ENCODE peak calls at places on chromosomes 3 and 15, in nine cellular contexts. G is heart left ventricle, V is adrenal gland, B is left ventricle myocardium inferior, E is breast epithelium, O is cardiac fibroblast, W is transverse colon, N is lower leg skin, M is heart right ventricle. T is an unnamed sample.
A peak's percentile ranks its signal among the peaks of the same experiment; 100 is the strongest.

GRCh38 chr3:156826144-156826895 is at the start of gene LEKR1:
- DNase-seq in G (peak; percentile 89), V (peak; percentile 92), B (peak; percentile 91), E (peak; percentile 70), O (peak; percentile 94), W (peak; percentile 92), N (peak; percentile 95), M (peak; percentile 90), T (peak; percentile 93)

GRCh38 chr3:149188494-149188893 is 33.1 kb downstream of the CP start:
- DNase-seq in G (no peak), V (no peak), B (no peak), E (no peak), O (peak; percentile 20), W (no peak), N (no peak), M (no peak), T (no peak)

GRCh38 chr3:132730891-132731580 is 8.8 kb upstream of the NPHP3 start:
- DNase-seq in G (peak; percentile 14), V (no peak), B (no peak), E (no peak), O (peak; percentile 73), W (no peak), N (no peak), M (peak; percentile 21), T (peak; percentile 63)

GRCh38 chr3:79497447-79498111 is 270.2 kb downstream of the ROBO1 start:
- DNase-seq in G (no peak), V (no peak), B (no peak), E (no peak), O (peak; percentile 58), W (no peak), N (no peak), M (no peak), T (peak; percentile 36)

GRCh38 chr3:146241523-146242240 is 9.2 kb downstream of the PLSCR4 start:
- DNase-seq in G (peak; percentile 34), V (no peak), B (no peak), E (no peak), O (peak; percentile 96), W (no peak), N (no peak), M (peak; percentile 36), T (peak; percentile 63)

GRCh38 chr15:70140543-70141375 is 43.0 kb upstream of the TLE3 start:
- DNase-seq in G (no peak), V (no peak), B (no peak), E (no peak), O (peak; percentile 56), W (no peak), N (no peak), M (no peak), T (peak; percentile 39)

GRCh38 chr3:105414841-105415240 is 48.1 kb downstream of the ALCAM start:
- DNase-seq in G (no peak), V (no peak), B (no peak), E (no peak), O (peak; percentile 29), W (no peak), N (no peak), M (no peak), T (peak; percentile 56)

GRCh38 chr15:66803182-66803729 is 101.2 kb downstream of the SMAD6 start:
- DNase-seq in G (peak; percentile 86), V (peak; percentile 88), B (peak; percentile 81), E (peak; percentile 82), O (peak; percentile 97), W (peak; percentile 89), N (peak; percentile 97), M (peak; percentile 85), T (peak; percentile 97)

GRCh38 chr15:62824111-62824737 is 218.3 kb upstream of the TPM1 start:
- DNase-seq in G (no peak), V (no peak), B (no peak), E (no peak), O (peak; percentile 81), W (no peak), N (no peak), M (no peak), T (peak; percentile 75)

GRCh38 chr3:132641837-132642538 is 17.6 kb downstream of the ACAD11 start:
- DNase-seq in G (no peak), V (no peak), B (no peak), E (no peak), O (peak; percentile 78), W (no peak), N (no peak), M (no peak), T (peak; percentile 71)

GRCh38 chr3:129304553-129305222 is 26.0 kb downstream of the HMCES start:
- DNase-seq in G (no peak), V (no peak), B (no peak), E (no peak), O (no peak), W (no peak), N (peak; percentile 70), M (no peak), T (no peak)

GRCh38 chr3:126360714-126361060 is 3.5 kb upstream of the KLF15 start:
- DNase-seq in G (no peak), V (no peak), B (no peak), E (no peak), O (no peak), W (peak; percentile 3), N (peak; percentile 82), M (no peak), T (no peak)

GRCh38 chr3:16086690-16087089 is 87.8 kb upstream of the GALNT15 start:
- DNase-seq in G (no peak), V (no peak), B (no peak), E (no peak), O (no peak), W (no peak), N (no peak), M (no peak), T (no peak)

GRCh38 chr3:120299403-120299802 is 14.4 kb upstream of the GPR156 start:
- DNase-seq in G (no peak), V (no peak), B (no peak), E (no peak), O (peak; percentile 28), W (no peak), N (no peak), M (no peak), T (no peak)

GRCh38 chr15:69468241-69469121 is 15.9 kb downstream of the RPLP1 start:
- DNase-seq in G (no peak), V (peak; percentile 14), B (no peak), E (peak; percentile 67), O (peak; percentile 43), W (peak; percentile 61), N (peak; percentile 85), M (no peak), T (peak; percentile 80)

GRCh38 chr15:60118564-60119080 is 114.5 kb downstream of the FOXB1 start:
- DNase-seq in G (no peak), V (no peak), B (no peak), E (no peak), O (no peak), W (no peak), N (no peak), M (no peak), T (no peak)

DNA sequence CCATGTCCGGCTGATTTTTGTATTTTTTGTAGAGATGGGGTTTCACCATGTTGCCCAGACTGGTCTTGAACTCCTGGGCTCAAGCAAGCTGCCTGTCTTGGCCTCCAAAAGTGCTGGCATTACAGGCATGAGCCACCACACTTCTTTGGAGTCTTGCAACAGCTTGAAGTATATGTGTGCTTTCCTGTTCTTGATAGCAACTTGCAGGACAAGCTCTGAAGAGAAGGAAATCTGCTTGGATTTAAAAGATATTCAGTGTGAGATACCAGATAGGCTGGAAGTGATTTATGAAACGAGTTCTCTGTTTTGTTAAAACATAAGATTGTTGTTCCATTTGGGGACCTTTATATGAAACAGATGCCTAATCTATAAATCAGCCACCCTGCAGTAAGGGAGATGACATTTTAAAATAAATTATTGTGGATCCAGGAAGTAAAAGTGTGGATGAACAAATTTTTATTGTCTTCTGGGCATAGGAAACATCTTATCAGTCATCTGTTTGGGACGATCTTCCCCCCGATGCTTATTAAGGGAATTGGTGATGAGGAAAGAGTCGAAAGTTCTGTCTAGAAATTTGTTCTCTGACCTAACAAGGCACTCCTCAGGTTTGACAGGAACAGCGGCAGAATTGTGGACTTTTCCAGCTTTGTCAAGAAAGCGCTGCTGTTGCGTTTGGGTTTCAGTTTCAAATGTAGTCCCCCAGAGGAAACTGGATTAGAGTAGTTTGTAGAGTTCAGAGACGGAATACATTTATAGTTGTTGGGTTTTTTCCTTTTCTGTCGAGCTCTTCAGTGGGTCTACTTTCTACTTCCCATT is 53.7 kb upstream of the MAGI1 start:
- DNase-seq in G (no peak), V (no peak), B (no peak), E (no peak), O (no peak), W (no peak), N (no peak), M (no peak), T (no peak)
- H3K4me3 ChIP-seq in G (no peak overlapping the region), V (no peak overlapping the region), B (no peak overlapping the region), E (no peak overlapping the region), O (no peak overlapping the region), W (no peak overlapping the region), N (no peak overlapping the region), M (no peak overlapping the region), T (no peak overlapping the region)

GRCh38 chr15:89408512-89409183 is 74.0 kb upstream of the POLG start:
- DNase-seq in G (no peak), V (no peak), B (no peak), E (no peak), O (peak; percentile 19), W (no peak), N (no peak), M (no peak), T (peak; percentile 21)

GRCh38 chr15:89406218-89406716 is 71.6 kb upstream of the POLG start:
- DNase-seq in G (no peak), V (no peak), B (no peak), E (no peak), O (no peak), W (no peak), N (no peak), M (no peak), T (no peak)

GRCh38 chr15:89409993-89410767 is 75.6 kb upstream of the POLG start:
- DNase-seq in G (no peak), V (no peak), B (no peak), E (no peak), O (no peak), W (no peak), N (no peak), M (no peak), T (no peak)

GRCh38 chr15:89406756-89407650 is 72.4 kb upstream of the POLG start:
- DNase-seq in G (no peak), V (no peak), B (no peak), E (no peak), O (no peak), W (no peak), N (no peak), M (no peak), T (no peak)

GRCh38 chr15:89409184-89409992 is 74.8 kb upstream of the POLG start:
- DNase-seq in G (no peak), V (no peak), B (no peak), E (no peak), O (no peak), W (no peak), N (no peak), M (no peak), T (no peak)
- H3K4me3 ChIP-seq in G (no peak overlapping the region), V (no peak overlapping the region), B (peak overlapping the region; percentile 52), E (peak overlapping the region; percentile 7), O (no peak overlapping the region), W (peak overlapping the region; percentile 45), N (no peak overlapping the region), M (peak overlapping the region; percentile 41), T (no peak overlapping the region)

GRCh38 chr15:26937134-26937533 is 33.8 kb upstream of the GABRG3 start:
- DNase-seq in G (no peak), V (no peak), B (no peak), E (no peak), O (no peak), W (no peak), N (no peak), M (no peak), T (no peak)
- H3K4me3 ChIP-seq in G (no peak overlapping the region), V (no peak overlapping the region), B (no peak overlapping the region), E (no peak overlapping the region), O (no peak overlapping the region), W (no peak overlapping the region), N (no peak overlapping the region), M (no peak overlapping the region), T (no peak overlapping the region)

GRCh38 chr15:85621096-85621495 is 173.6 kb downstream of the KLHL25 start:
- DNase-seq in G (no peak), V (no peak), B (no peak), E (no peak), O (peak; percentile 61), W (no peak), N (no peak), M (no peak), T (no peak)
- H3K4me3 ChIP-seq in G (peak overlapping the region; percentile 14), V (no peak overlapping the region), B (peak overlapping the region; percentile 65), E (peak overlapping the region; percentile 55), O (peak overlapping the region; percentile 62), W (peak overlapping the region; percentile 49), N (peak overlapping the region; percentile 43), M (peak overlapping the region; percentile 56), T (peak overlapping the region; percentile 57)

T was measured in astrocyte of the spinal cord.